ENCODE peak calls at places on chromosomes 16 and 17, in ten cellular contexts. I is ovary, L is endothelial cell of umbilical vein, Q is keratinocyte, J is K562, Z is adipocyte, U is skeletal muscle cell, P is body of pancreas, B is neural progenitor cell, O is mammary epithelial cell. X is an unnamed sample.

GRCh38 chr16:63188076-63188771 is 1152.0 kb upstream of the CDH8 start:
- DNase-seq in I (no peak), L (no peak), Q (no peak), J (no peak), Z (no peak), U (no peak), P (no peak), B (no peak), O (no peak), X (no peak)

GRCh38 chr17:35252646-35253045 is 9.8 kb downstream of the SLFN5 start:
- DNase-seq in I (no peak), L (no peak), Q (no peak), J (no peak), Z (no peak), U (no peak), P (no peak), B (no peak), O (no peak), X (peak)

GRCh38 chr17:13297198-13297597 is 279.4 kb upstream of the ELAC2 start:
- DNase-seq in I (no peak), L (no peak), Q (no peak), J (no peak), Z (no peak), U (no peak), P (no peak), B (no peak), O (no peak), X (no peak)

GRCh38 chr17:40600486-40601046 is 35.3 kb upstream of the CCR7 start:
- DNase-seq in I (no peak), L (no peak), Q (no peak), J (no peak), Z (no peak), U (no peak), P (no peak), B (no peak), O (no peak), X (no peak)

GRCh38 chr16:57802635-57803412 is 533 bp upstream of the KIFC3 start:
- DNase-seq in I (no peak), L (no peak), Q (no peak), J (peak), Z (no peak), U (no peak), P (no peak), B (peak), O (peak), X (no peak)

GRCh38 chr16:59881366-59881765 is 1147.2 kb upstream of the GOT2 start:
- DNase-seq in I (no peak), L (no peak), Q (no peak), J (no peak), Z (no peak), U (no peak), P (no peak), B (peak), O (no peak), X (no peak)

GRCh38 chr17:49229076-49229804 is 1.3 kb downstream of the PHOSPHO1 start:
- DNase-seq in I (no peak), L (no peak), Q (no peak), J (no peak), Z (no peak), U (no peak), P (no peak), B (no peak), O (no peak), X (no peak)

GRCh38 chr16:11325404-11326083 is 19.7 kb upstream of the RMI2 start:
- DNase-seq in I (no peak), L (no peak), Q (no peak), J (no peak), Z (no peak), U (no peak), P (no peak), B (no peak), O (no peak), X (no peak)

GRCh38 chr16:84141143-84141670 is 3.8 kb downstream of the HSDL1 start:
- DNase-seq in I (no peak), L (no peak), Q (no peak), J (peak), Z (no peak), U (no peak), P (no peak), B (no peak), O (no peak), X (no peak)

GRCh38 chr17:27494192-27495091 is 38.2 kb downstream of the KSR1 start:
- DNase-seq in I (no peak), L (peak), Q (no peak), J (no peak), Z (peak), U (no peak), P (peak), B (peak), O (peak), X (peak)

GRCh38 chr17:4958102-4958501 is 7.2 kb downstream of the ENO3 start:
- DNase-seq in I (no peak), L (no peak), Q (no peak), J (no peak), Z (no peak), U (no peak), P (no peak), B (no peak), O (no peak), X (no peak)

GRCh38 chr17:65896889-65897288 is 295.0 kb downstream of the CEP112 start:
- DNase-seq in I (no peak), L (no peak), Q (no peak), J (no peak), Z (no peak), U (no peak), P (no peak), B (no peak), O (no peak), X (no peak)

GRCh38 chr16:67655363-67655762 is 4.7 kb downstream of the ACD start:
- DNase-seq in I (no peak), L (no peak), Q (no peak), J (no peak), Z (no peak), U (no peak), P (no peak), B (no peak), O (no peak), X (no peak)

GRCh38 chr17:14775761-14776492 is 475.0 kb downstream of the HS3ST3B1 start:
- DNase-seq in I (no peak), L (no peak), Q (peak), J (no peak), Z (peak), U (no peak), P (no peak), B (no peak), O (peak), X (no peak)

GRCh38 chr16:5508371-5508770 is 410.8 kb upstream of the EEF2KMT start:
- DNase-seq in I (no peak), L (no peak), Q (no peak), J (peak), Z (no peak), U (no peak), P (no peak), B (no peak), O (no peak), X (no peak)

GRCh38 chr16:57643166-57643813 is 14.9 kb downstream of the ADGRG1 start:
- DNase-seq in I (no peak), L (peak), Q (no peak), J (no peak), Z (peak), U (no peak), P (no peak), B (no peak), O (peak), X (no peak)

GRCh38 chr17:9028632-9029570 is 7.6 kb downstream of the NTN1 start:
- DNase-seq in I (no peak), L (no peak), Q (no peak), J (no peak), Z (no peak), U (no peak), P (no peak), B (peak), O (no peak), X (no peak)

GRCh38 chr17:80220709-80221215 is 535 bp downstream of the SLC26A11 start:
- DNase-seq in I (peak), L (peak), Q (no peak), J (no peak), Z (peak), U (no peak), P (peak), B (peak), O (no peak), X (peak)

GRCh38 chr17:48626470-48627241 is 498 bp upstream of the HOXB9 start:
- DNase-seq in I (no peak), L (peak), Q (no peak), J (peak), Z (no peak), U (no peak), P (no peak), B (peak), O (no peak), X (no peak)

GRCh38 chr17:39951924-39952664 is 10.7 kb upstream of the GSDMA start:
- DNase-seq in I (peak), L (no peak), Q (no peak), J (no peak), Z (no peak), U (no peak), P (peak), B (no peak), O (no peak), X (peak)

GRCh38 chr17:43219001-43219400 is 7.3 kb downstream of the TMEM106A start:
- DNase-seq in I (no peak), L (no peak), Q (no peak), J (no peak), Z (no peak), U (no peak), P (no peak), B (no peak), O (no peak), X (no peak)

GRCh38 chr17:83151442-83152220 is 72.2 kb downstream of the METRNL start:
- DNase-seq in I (peak), L (no peak), Q (no peak), J (no peak), Z (no peak), U (no peak), P (peak), B (no peak), O (no peak), X (no peak)

GRCh38 chr17:29620271-29620670 is 2.4 kb downstream of the CORO6 start:
- DNase-seq in I (no peak), L (no peak), Q (no peak), J (peak), Z (no peak), U (no peak), P (no peak), B (no peak), O (peak), X (peak)

GRCh38 chr17:74605361-74605760 is 13.3 kb upstream of the CD300LD start:
- DNase-seq in I (no peak), L (no peak), Q (peak), J (no peak), Z (peak), U (peak), P (no peak), B (no peak), O (peak), X (peak)

DNA sequence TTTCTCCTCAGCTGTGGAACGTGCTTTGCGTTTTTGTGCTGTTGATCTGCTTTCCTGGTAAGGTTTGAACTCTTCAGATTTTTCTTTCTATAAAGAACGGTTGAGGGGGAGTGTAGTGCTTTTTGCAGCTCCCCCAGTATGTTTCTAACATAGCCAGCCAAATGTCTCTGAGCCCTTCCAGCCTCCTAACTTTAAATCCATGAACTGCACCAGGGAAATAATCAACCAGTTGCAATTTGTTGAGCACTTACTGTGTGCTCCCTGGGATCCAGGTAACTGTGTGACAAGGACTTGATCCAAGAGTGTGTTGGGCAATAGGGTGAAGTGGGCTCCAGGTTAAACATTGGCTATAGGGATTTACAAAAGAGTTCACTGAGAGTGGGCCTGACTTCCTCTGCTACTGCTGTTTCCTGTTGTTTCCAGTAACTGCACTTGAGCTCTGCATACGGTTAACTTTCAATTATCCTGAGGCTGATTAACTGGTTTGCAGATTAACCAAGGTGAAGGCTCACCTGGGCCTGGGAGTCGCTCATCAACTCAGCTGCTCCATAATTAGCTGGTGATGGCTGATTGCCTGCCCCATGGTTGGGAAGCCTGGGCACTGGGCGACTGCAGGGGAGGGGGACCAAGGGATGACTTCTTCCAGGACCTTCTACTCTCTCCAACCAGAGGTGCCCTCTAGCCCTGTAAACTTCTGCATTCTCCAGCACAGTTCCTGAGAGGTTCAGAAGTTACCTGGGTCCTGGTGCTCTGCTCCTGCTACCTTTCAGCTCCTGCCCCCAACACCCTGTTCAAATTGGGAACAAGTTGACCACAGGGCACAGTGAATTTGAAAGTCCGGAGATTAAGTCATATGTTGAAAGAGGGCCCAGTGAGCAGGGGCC is 19.5 kb downstream of the HLF start:
- DNase-seq in I (no peak), L (no peak), Q (no peak), J (no peak), Z (no peak), U (no peak), P (no peak), B (no peak), O (no peak), X (no peak)
- H3K4me3 ChIP-seq in I (no peak), L (no peak), Q (no peak), J (no peak), Z (no peak), U (no peak), P (no peak), B (no peak), O (no peak), X (no peak)

GRCh38 chr16:22621571-22622148 is 111.0 kb downstream of the NPIPB5 start:
- DNase-seq in I (no peak), L (no peak), Q (no peak), J (no peak), Z (no peak), U (no peak), P (no peak), B (no peak), O (no peak), X (no peak)
- H3K4me3 ChIP-seq in I (no peak), L (no peak), Q (no peak), J (no peak), Z (no peak), U (no peak), P (no peak), B (no peak), O (no peak), X (no peak)

GRCh38 chr17:63276376-63276775 is 169.7 kb downstream of the CYB561 start:
- DNase-seq in I (no peak), L (no peak), Q (no peak), J (no peak), Z (no peak), U (no peak), P (no peak), B (no peak), O (no peak), X (no peak)

GRCh38 chr17:63275318-63275967 is 170.7 kb downstream of the CYB561 start:
- DNase-seq in I (no peak), L (peak), Q (peak), J (peak), Z (peak), U (peak), P (no peak), B (no peak), O (peak), X (no peak)

GRCh38 chr17:63276821-63277220 is 169.3 kb downstream of the CYB561 start:
- DNase-seq in I (no peak), L (no peak), Q (no peak), J (no peak), Z (no peak), U (no peak), P (no peak), B (no peak), O (no peak), X (no peak)

GRCh38 chr17:63275968-63276349 is 170.1 kb downstream of the CYB561 start:
- DNase-seq in I (no peak), L (no peak), Q (no peak), J (no peak), Z (peak), U (no peak), P (no peak), B (no peak), O (no peak), X (no peak)

GRCh38 chr17:63274156-63274555 is 171.9 kb downstream of the CYB561 start:
- DNase-seq in I (no peak), L (no peak), Q (no peak), J (no peak), Z (no peak), U (peak), P (no peak), B (no peak), O (no peak), X (peak)
- H3K4me3 ChIP-seq in I (no peak), L (no peak), Q (no peak), J (no peak), Z (peak), U (no peak), P (no peak), B (no peak), O (no peak), X (no peak)

GRCh38 chr16:69892378-69892777 is 58.8 kb upstream of the CLEC18A start:
- DNase-seq in I (no peak), L (no peak), Q (no peak), J (no peak), Z (no peak), U (no peak), P (no peak), B (no peak), O (no peak), X (no peak)

GRCh38 chr16:69889295-69889964 is 61.7 kb upstream of the CLEC18A start:
- DNase-seq in I (no peak), L (no peak), Q (no peak), J (no peak), Z (no peak), U (no peak), P (no peak), B (no peak), O (no peak), X (no peak)

GRCh38 chr16:69890891-69891282 is 60.2 kb upstream of the CLEC18A start:
- DNase-seq in I (no peak), L (no peak), Q (no peak), J (no peak), Z (no peak), U (no peak), P (no peak), B (no peak), O (no peak), X (no peak)

GRCh38 chr16:69888005-69888560 is 63.1 kb upstream of the CLEC18A start:
- DNase-seq in I (no peak), L (no peak), Q (no peak), J (no peak), Z (no peak), U (no peak), P (no peak), B (no peak), O (no peak), X (no peak)

DNA sequence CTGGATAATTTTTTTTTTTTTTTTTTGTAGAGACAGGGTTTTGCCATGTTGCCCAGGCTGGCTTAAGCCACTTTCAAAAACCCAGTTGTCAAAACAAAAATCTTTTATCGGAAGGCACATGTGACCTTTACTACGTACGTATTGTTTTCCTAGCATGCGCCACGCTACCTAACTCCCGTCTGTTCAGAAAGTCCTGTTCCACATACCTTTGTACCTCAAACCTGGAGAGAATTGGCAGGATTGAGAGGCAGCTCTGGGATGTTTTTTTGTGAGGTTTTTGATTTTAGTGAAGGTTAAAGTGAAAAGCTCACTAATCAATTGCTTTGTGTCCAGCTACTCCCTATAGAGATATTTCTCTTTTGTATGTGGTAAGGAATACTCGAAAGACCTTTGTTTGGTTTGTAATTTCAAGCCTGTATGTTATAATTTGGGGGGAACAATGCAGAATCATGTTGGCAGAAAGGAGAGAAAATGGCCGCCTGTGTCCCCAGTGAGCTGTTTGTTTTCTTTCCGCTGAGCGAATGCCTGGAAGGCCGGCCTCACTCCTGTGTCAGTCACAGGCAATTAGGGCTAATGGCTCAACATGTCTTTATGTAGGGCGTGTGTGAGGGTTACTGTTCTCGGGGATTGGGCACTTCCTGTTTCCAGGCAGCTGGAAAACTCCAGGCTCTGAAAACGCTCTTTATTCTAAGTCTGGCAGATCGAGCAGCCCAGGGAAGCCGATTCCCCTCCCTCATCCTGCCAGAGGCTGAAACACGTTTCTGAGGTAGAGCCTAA is 60.8 kb upstream of the CLEC18A start:
- DNase-seq in I (peak), L (peak), Q (no peak), J (no peak), Z (peak), U (peak), P (peak), B (peak), O (peak), X (peak)
- H3K4me3 ChIP-seq in I (no peak), L (no peak), Q (no peak), J (no peak), Z (peak), U (no peak), P (no peak), B (no peak), O (no peak), X (no peak)

GRCh38 chr17:75749545-75750389 is 15.2 kb downstream of the GALK1 start:
- DNase-seq in I (peak), L (peak), Q (no peak), J (peak), Z (peak), U (no peak), P (peak), B (peak), O (no peak), X (peak)
- H3K4me3 ChIP-seq in I (no peak), L (no peak), Q (no peak), J (no peak), Z (no peak), U (no peak), P (no peak), B (no peak), O (no peak), X (no peak)

DNA sequence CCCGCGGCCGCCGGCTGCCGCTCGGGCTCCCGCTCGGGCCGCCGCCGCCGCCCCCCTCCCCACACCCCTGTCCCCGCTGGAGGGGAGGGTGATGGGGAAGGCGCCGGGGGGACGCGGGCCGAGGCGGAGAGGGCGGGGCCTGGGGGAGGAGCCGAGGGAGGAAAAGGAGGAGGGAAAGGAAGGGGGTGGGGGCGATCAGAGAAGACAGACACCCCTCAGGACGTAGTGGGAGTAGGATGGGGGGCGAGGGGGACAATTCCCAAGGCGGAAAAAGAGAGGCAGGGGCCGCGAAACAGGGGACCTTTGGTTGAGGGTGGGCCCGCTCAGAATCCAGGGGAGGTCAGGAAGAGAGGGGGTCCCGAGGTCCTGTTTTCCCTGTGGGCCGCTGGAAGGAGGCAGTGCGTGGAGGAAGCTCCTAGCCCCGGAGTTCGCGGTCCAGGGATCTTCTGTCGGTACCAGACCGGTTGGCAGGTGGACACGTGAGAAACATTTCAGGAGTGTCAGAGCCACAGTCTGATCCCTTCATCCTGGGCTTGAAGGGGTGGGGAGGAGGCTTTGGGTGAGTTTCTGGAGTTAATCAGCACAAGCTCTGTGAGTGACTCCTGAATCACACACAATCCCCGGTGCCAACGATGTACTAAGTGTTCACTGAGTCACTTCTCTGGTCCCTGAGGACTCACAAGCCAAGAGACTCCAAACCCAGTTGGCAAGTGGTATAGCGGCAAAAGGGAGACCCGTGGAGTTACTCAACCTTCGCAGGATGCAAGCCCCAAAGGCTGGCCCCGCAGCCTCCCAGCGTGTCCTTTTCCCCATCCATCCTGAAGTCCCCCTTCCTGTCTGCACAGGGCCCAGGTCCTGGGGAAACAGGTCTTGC is at the start of gene XYLT1:
- DNase-seq in I (peak), L (no peak), Q (peak), J (no peak), Z (peak), U (peak), P (peak), B (peak), O (peak), X (peak)
- H3K4me3 ChIP-seq in I (peak), L (peak), Q (peak), J (peak), Z (peak), U (peak), P (no peak), B (peak), O (peak), X (peak)

GRCh38 chr17:33750943-33751701 is 458.0 kb upstream of the ASIC2 start:
- DNase-seq in I (peak), L (peak), Q (peak), J (peak), Z (peak), U (peak), P (peak), B (peak), O (peak), X (peak)
- H3K4me3 ChIP-seq in I (no peak), L (no peak), Q (peak), J (no peak), Z (peak), U (no peak), P (no peak), B (peak), O (peak), X (peak)

GRCh38 chr16:73371584-73372319 is 323.8 kb upstream of the ZFHX3 start:
- DNase-seq in I (no peak), L (no peak), Q (no peak), J (no peak), Z (no peak), U (no peak), P (no peak), B (no peak), O (no peak), X (no peak)
- H3K4me3 ChIP-seq in I (no peak), L (no peak), Q (no peak), J (no peak), Z (no peak), U (no peak), P (no peak), B (no peak), O (no peak), X (no peak)